ENCODE peak calls at places on chromosomes 5 and 9, in eight cellular contexts. L is iPS-NIHi11; F is caudate nucleus; B is LoVo; M is GM23338; R is T1000; V is activated CD8-positive, alpha-beta memory T cell treated with anti-CD3 and anti-CD28 coated beads for 48 hours; K is cardiac muscle cell. E is an unnamed sample.

GRCh38 chr5:38317887-38318286 is 59.5 kb downstream of the EGFLAM start:
- DNase-seq in L (peak; percentile 27), F (no peak), B (no peak), M (no peak), R (no peak), V (no peak), K (peak; percentile 33), E (no peak)

GRCh38 chr5:62256161-62257017 is 49.6 kb upstream of the KIF2A start:
- DNase-seq in L (no peak), F (no peak), B (no peak), M (no peak), R (no peak), V (no peak), K (no peak), E (no peak)

GRCh38 chr9:87337335-87338074 is 160.2 kb upstream of the DAPK1 start:
- DNase-seq in L (peak; percentile 32), F (peak; percentile 46), B (no peak), M (peak; percentile 94), R (no peak), V (no peak), K (peak; percentile 12), E (no peak)

GRCh38 chr9:93059960-93060591 is 1.6 kb downstream of the SUSD3 start:
- DNase-seq in L (no peak), F (no peak), B (no peak), M (peak; percentile 64), R (no peak), V (no peak), K (no peak), E (no peak)

GRCh38 chr9:111298831-111299603 is 31.0 kb downstream of the OR2K2 start:
- DNase-seq in L (peak; percentile 52), F (peak; percentile 17), B (peak; percentile 50), M (peak; percentile 57), R (no peak), V (no peak), K (peak; percentile 40), E (peak; percentile 72)

GRCh38 chr5:15010936-15011335 is 139.4 kb upstream of the ANKH start:
- DNase-seq in L (no peak), F (no peak), B (no peak), M (no peak), R (no peak), V (no peak), K (no peak), E (peak; percentile 40)

GRCh38 chr5:157540124-157540523 is 35.5 kb downstream of the ADAM19 start:
- DNase-seq in L (no peak), F (no peak), B (no peak), M (no peak), R (no peak), V (no peak), K (no peak), E (no peak)

GRCh38 chr9:108056805-108057386 is 567.3 kb upstream of the KLF4 start:
- DNase-seq in L (no peak), F (no peak), B (peak; percentile 47), M (no peak), R (no peak), V (no peak), K (no peak), E (peak; percentile 62)

GRCh38 chr5:83430130-83431010 is 41.2 kb upstream of the VCAN start:
- DNase-seq in L (peak; percentile 73), F (peak; percentile 32), B (peak; percentile 53), M (peak; percentile 92), R (peak; percentile 7), V (peak; percentile 15), K (peak; percentile 87), E (peak; percentile 35)

GRCh38 chr5:112210430-112211005 is 208.6 kb downstream of the EPB41L4A start:
- DNase-seq in L (peak; percentile 28), F (peak; percentile 28), B (peak; percentile 29), M (peak; percentile 69), R (no peak), V (no peak), K (peak; percentile 60), E (peak; percentile 58)

GRCh38 chr5:87147441-87147840 is 120.2 kb upstream of the RASA1 start:
- DNase-seq in L (no peak), F (no peak), B (no peak), M (no peak), R (no peak), V (no peak), K (no peak), E (no peak)

GRCh38 chr9:28538132-28538531 is 964.9 kb upstream of the C9orf72 start:
- DNase-seq in L (no peak), F (no peak), B (no peak), M (no peak), R (no peak), V (no peak), K (no peak), E (no peak)

GRCh38 chr5:57175586-57175985 is 1.7 kb downstream of the GPBP1 start:
- DNase-seq in L (no peak), F (no peak), B (no peak), M (peak; percentile 50), R (no peak), V (peak; percentile 23), K (no peak), E (no peak)

GRCh38 chr5:1322955-1323802 is 21.7 kb downstream of the CLPTM1L start:
- DNase-seq in L (no peak), F (no peak), B (no peak), M (no peak), R (no peak), V (no peak), K (no peak), E (no peak)

GRCh38 chr5:141855265-141856029 is 22.8 kb downstream of the PCDH1 start:
- DNase-seq in L (no peak), F (peak; percentile 28), B (no peak), M (no peak), R (no peak), V (no peak), K (peak; percentile 39), E (no peak)

GRCh38 chr9:135536166-135536565 is 9.8 kb upstream of the OBP2A start:
- DNase-seq in L (no peak), F (no peak), B (no peak), M (no peak), R (no peak), V (no peak), K (no peak), E (no peak)

GRCh38 chr9:126704157-126704941 is 90.6 kb downstream of the LMX1B start:
- DNase-seq in L (peak; percentile 55), F (peak; percentile 76), B (peak; percentile 15), M (no peak), R (no peak), V (no peak), K (no peak), E (peak; percentile 82)

GRCh38 chr9:70165006-70165602 is 93.7 kb upstream of the SMC5 start:
- DNase-seq in L (no peak), F (no peak), B (no peak), M (no peak), R (no peak), V (no peak), K (no peak), E (no peak)

GRCh38 chr9:100577776-100578448 is at the start of gene CAVIN4:
- DNase-seq in L (no peak), F (no peak), B (no peak), M (no peak), R (no peak), V (no peak), K (no peak), E (no peak)

GRCh38 chr5:157051604-157052245 is 7.2 kb downstream of the HAVCR1 start:
- DNase-seq in L (no peak), F (no peak), B (no peak), M (no peak), R (no peak), V (no peak), K (no peak), E (no peak)

GRCh38 chr9:98365227-98365669 is 109.8 kb upstream of the TBC1D2 start:
- DNase-seq in L (no peak), F (no peak), B (no peak), M (peak; percentile 64), R (no peak), V (no peak), K (no peak), E (peak; percentile 9)

GRCh38 chr5:143229426-143229895 is 174.0 kb downstream of the NR3C1 start:
- DNase-seq in L (no peak), F (peak; percentile 35), B (no peak), M (no peak), R (no peak), V (no peak), K (no peak), E (no peak)

GRCh38 chr9:12748954-12749353 is 25.9 kb upstream of the LURAP1L start:
- DNase-seq in L (no peak), F (no peak), B (no peak), M (no peak), R (no peak), V (no peak), K (no peak), E (no peak)

GRCh38 chr5:3659907-3660306 is 64.3 kb downstream of the IRX1 start:
- DNase-seq in L (no peak), F (no peak), B (no peak), M (no peak), R (no peak), V (no peak), K (no peak), E (peak; percentile 80)

GRCh38 chr5:65895891-65896290 is 30.5 kb upstream of the ERBIN start:
- DNase-seq in L (no peak), F (no peak), B (no peak), M (no peak), R (no peak), V (no peak), K (peak; percentile 4), E (no peak)

GRCh38 chr9:33124716-33125378 is 42.3 kb downstream of the B4GALT1 start:
- DNase-seq in L (no peak), F (peak; percentile 18), B (no peak), M (no peak), R (no peak), V (no peak), K (no peak), E (no peak)

GRCh38 chr5:76547242-76547890 is 75.8 kb downstream of the F2RL2 start:
- DNase-seq in L (no peak), F (no peak), B (no peak), M (no peak), R (no peak), V (no peak), K (no peak), E (no peak)

GRCh38 chr9:120742951-120743416 is 28.7 kb upstream of the MEGF9 start:
- DNase-seq in L (peak; percentile 70), F (no peak), B (peak; percentile 30), M (peak; percentile 78), R (no peak), V (no peak), K (peak; percentile 30), E (peak; percentile 63)

GRCh38 chr9:95839012-95839411 is 36.5 kb upstream of the ERCC6L2 start:
- DNase-seq in L (no peak), F (no peak), B (no peak), M (no peak), R (no peak), V (no peak), K (no peak), E (no peak)

GRCh38 chr9:113636165-113636564 is 172.6 kb downstream of the RGS3 start:
- DNase-seq in L (no peak), F (no peak), B (no peak), M (no peak), R (no peak), V (no peak), K (no peak), E (no peak)